ENCODE peak calls at places on chromosomes 13 and 19, in seven cellular contexts. Y is GM06990, V is lung, C is cardiac muscle cell, N is osteocyte, M is H9, J is thoracic aorta. F is an unnamed sample.

GRCh38 chr13:79432992-79433391 is 26.9 kb upstream of the RBM26 start:
- DNase-seq in Y (no peak), M (no peak), J (no peak), N (no peak), C (no peak), V (no peak), F (no peak)

GRCh38 chr19:55341191-55342043 is 1.7 kb downstream of the KMT5C start:
- DNase-seq in M (peak; percentile 90), Y (peak; percentile 54), J (no peak), V (peak; percentile 60), N (no peak), C (peak; percentile 78), F (no peak)

GRCh38 chr13:29914591-29914990 is 64.2 kb upstream of the UBL3 start:
- DNase-seq in V (no peak), N (no peak), Y (no peak), C (no peak), M (no peak), J (no peak), F (no peak)

GRCh38 chr13:51276684-51277083 is 54.5 kb downstream of the FAM124A start:
- DNase-seq in M (peak; percentile 8), N (no peak), C (no peak), Y (no peak), J (no peak), V (no peak), F (no peak)

GRCh38 chr19:13865578-13866462 is 11.1 kb upstream of the NANOS3 start:
- DNase-seq in C (peak; percentile 39), J (no peak), V (no peak), N (no peak), M (no peak), Y (no peak), F (peak; percentile 32)

GRCh38 chr13:95300625-95301134 is 571 bp downstream of the ABCC4 start:
- DNase-seq in M (peak; percentile 50), C (peak; percentile 32), Y (peak; percentile 74), N (no peak), V (peak; percentile 61), J (no peak), F (peak; percentile 29)

GRCh38 chr13:113955691-113956090 is 18.2 kb downstream of the C13orf46 start:
- DNase-seq in N (no peak), J (no peak), M (no peak), C (no peak), Y (no peak), V (no peak), F (no peak)

GRCh38 chr19:1491114-1491848 is at the start of gene REEP6:
- DNase-seq in C (no peak), J (no peak), V (no peak), M (no peak), N (no peak), Y (no peak), F (no peak)

GRCh38 chr13:103097366-103097928 is 31.2 kb upstream of the SLC10A2 start:
- DNase-seq in J (no peak), M (no peak), N (no peak), C (no peak), V (no peak), Y (no peak), F (no peak)

GRCh38 chr13:33260168-33261098 is 25.1 kb downstream of the STARD13 start:
- DNase-seq in J (no peak), Y (no peak), M (no peak), C (peak; percentile 35), V (no peak), N (no peak), F (no peak)

GRCh38 chr19:17234911-17235617 is 9.0 kb downstream of the OCEL1 start:
- DNase-seq in C (peak; percentile 52), M (peak; percentile 81), Y (peak; percentile 77), N (no peak), J (no peak), V (no peak), F (peak; percentile 61)

GRCh38 chr19:45428385-45429231 is 4.9 kb upstream of the ERCC1 start:
- DNase-seq in V (no peak), M (peak; percentile 73), J (no peak), Y (peak; percentile 62), N (peak; percentile 87), C (peak; percentile 95), F (no peak)

GRCh38 chr19:5690955-5691204 is 785 bp downstream of the RPL36 start:
- DNase-seq in M (no peak), N (no peak), V (no peak), Y (no peak), J (no peak), C (no peak), F (no peak)

GRCh38 chr19:30046522-30046921 is 104.5 kb downstream of the URI1 start:
- DNase-seq in N (no peak), V (no peak), J (no peak), C (no peak), M (no peak), Y (peak; percentile 64), F (no peak)

GRCh38 chr19:55255618-55256423 is 3.0 kb downstream of the PPP6R1 start:
- DNase-seq in V (no peak), C (no peak), J (no peak), M (no peak), Y (peak; percentile 80), N (no peak), F (peak; percentile 47)

GRCh38 chr19:45139286-45140143 is 21.3 kb downstream of the NKPD1 start:
- DNase-seq in M (no peak), N (no peak), J (no peak), V (no peak), C (no peak), Y (no peak), F (no peak)

GRCh38 chr13:43307921-43308433 is 284.6 kb downstream of the DNAJC15 start:
- DNase-seq in V (peak; percentile 77), M (no peak), C (peak; percentile 80), Y (peak; percentile 72), J (peak; percentile 19), N (no peak), F (no peak)

GRCh38 chr19:5307655-5308054 is 33.0 kb downstream of the PTPRS start:
- DNase-seq in J (no peak), N (no peak), Y (no peak), C (no peak), V (no peak), M (no peak), F (no peak)

GRCh38 chr19:4660181-4660791 is 9.9 kb downstream of the MYDGF start:
- DNase-seq in J (no peak), C (peak; percentile 41), N (no peak), V (no peak), M (peak; percentile 83), Y (no peak), F (no peak)

GRCh38 chr13:106899444-106899843 is 331.5 kb upstream of the ARGLU1 start:
- DNase-seq in M (no peak), V (no peak), N (no peak), Y (no peak), J (no peak), C (no peak), F (no peak)

DNA sequence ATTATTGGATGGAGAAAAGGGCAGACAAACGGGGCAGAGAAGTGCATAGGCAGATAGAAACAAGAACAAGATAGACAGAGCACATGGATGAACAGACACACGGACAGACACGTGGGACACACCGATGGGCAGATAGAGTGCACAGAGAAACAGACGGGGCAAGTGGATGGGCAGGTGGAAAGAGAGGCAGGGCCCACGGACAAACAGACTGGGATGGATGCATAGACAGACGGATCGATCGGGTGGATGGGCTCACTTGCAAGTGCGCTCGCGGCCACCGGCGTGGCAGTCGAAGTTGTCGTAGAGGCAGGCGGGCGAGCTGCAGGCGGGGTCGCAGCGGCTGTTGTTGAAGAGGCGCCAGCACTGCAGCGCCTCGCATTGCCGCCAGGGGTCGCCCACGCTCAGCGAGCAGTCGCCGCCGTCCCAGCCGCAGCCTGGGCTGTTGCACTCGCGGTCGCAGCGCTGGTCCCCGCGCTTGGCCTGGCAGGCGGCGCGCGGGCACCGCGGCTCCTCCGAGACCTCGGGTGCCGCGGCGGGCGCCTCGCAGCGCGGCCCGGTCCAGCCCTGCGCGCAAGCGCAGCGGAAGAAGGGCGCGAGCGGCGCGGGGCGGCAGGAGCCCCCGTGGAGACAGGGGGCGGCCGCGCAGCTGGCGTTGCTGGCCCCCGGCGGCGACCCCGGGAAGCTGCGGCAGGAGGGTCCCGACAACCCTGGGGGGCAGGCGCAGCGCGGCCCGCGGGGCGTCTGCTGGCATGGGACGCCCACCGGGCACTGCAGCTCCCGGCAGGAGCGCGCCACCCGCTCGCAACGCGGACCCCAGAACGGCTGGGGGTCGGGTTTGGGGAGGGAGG is 23.3 kb downstream of the NOTCH3 start:
- DNase-seq in J (no peak), N (peak; percentile 94), C (peak; percentile 92), V (peak; percentile 77), Y (peak; percentile 84), M (peak; percentile 87), F (peak; percentile 87)
- TF ChIP-seq CTCF in J (peak; percentile 98), N (peak; percentile 97), C (peak; percentile 75), V (peak; percentile 99), Y (peak; percentile 76), M (peak; percentile 94), F (peak; percentile 80)

GRCh38 chr13:22738357-22738756 is 442.4 kb upstream of the SGCG start:
- DNase-seq in J (no peak), C (no peak), Y (no peak), M (no peak), N (no peak), V (no peak), F (no peak)

GRCh38 chr13:22736768-22737092 is 444.0 kb upstream of the SGCG start:
- DNase-seq in J (no peak), M (no peak), C (no peak), Y (no peak), N (no peak), V (no peak), F (no peak)

GRCh38 chr13:22744688-22745452 is 435.9 kb upstream of the SGCG start:
- DNase-seq in N (no peak), C (no peak), J (no peak), M (peak; percentile 36), Y (no peak), V (no peak), F (no peak)

GRCh38 chr13:22736084-22736767 is 444.6 kb upstream of the SGCG start:
- DNase-seq in C (no peak), Y (no peak), M (peak; percentile 44), J (no peak), N (no peak), V (no peak), F (no peak)

DNA sequence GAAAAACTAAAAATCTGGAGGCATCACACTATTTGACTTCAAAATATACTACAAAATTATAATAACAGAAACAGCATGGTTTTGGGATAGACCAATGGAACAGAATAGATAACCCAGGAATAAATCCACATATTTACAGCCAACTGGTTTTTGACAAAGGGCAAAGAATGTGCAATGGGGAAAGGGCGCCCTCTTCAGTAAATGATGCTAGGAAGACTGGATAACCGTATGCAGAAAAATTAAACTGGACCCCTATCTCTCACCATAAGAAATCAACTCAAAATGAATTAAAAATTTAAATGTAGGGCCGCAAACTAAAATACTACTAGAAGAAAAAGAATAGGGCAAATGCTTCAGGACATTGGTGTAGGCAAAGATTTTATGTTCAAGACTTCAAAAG is 440.5 kb upstream of the SGCG start:
- DNase-seq in V (no peak), M (no peak), J (no peak), N (no peak), C (peak; percentile 15), Y (no peak), F (no peak)
- TF ChIP-seq CTCF in V (no peak), M (peak; percentile 78), J (no peak), N (no peak), C (peak; percentile 9), Y (no peak), F (no peak)

GRCh38 chr19:47848871-47849473 is 10.1 kb upstream of the TPRX2 start:
- DNase-seq in M (peak; percentile 79), N (no peak), C (peak; percentile 44), J (no peak), V (no peak), Y (no peak), F (no peak)
- TF ChIP-seq CTCF in M (peak; percentile 89), N (peak; percentile 52), C (peak; percentile 50), J (peak; percentile 19), V (no peak), Y (peak; percentile 42), F (no peak)

GRCh38 chr13:111153279-111153976 is 38.3 kb downstream of the ARHGEF7 start:
- DNase-seq in Y (peak; percentile 96), J (peak; percentile 82), V (peak; percentile 95), M (peak; percentile 95), C (peak; percentile 93), N (peak; percentile 97), F (peak; percentile 98)
- TF ChIP-seq CTCF in Y (peak; percentile 18), J (no peak), V (no peak), M (peak; percentile 33), C (peak; percentile 38), N (peak; percentile 46), F (no peak)

F was measured in activated B cell treated with CpG ODN at 0.5 μM for 24 hours.